ENCODE peak calls at places on chromosomes 1 and 21, in six cellular contexts. T, I, P, M, S and A are unnamed samples.

GRCh38 chr1:53878492-53879105 is 11.0 kb downstream of the YIPF1 start:
- DNase-seq in M (peak), S (peak), P (peak), T (peak), I (peak), A (no peak)

GRCh38 chr1:166975361-166976129 is at the start of gene ILDR2:
- DNase-seq in I (peak), P (peak), T (peak), S (peak), M (peak), A (no peak)

GRCh38 chr1:200215350-200215749 is 187.8 kb downstream of the NR5A2 start:
- DNase-seq in M (no peak), T (no peak), S (no peak), I (no peak), P (no peak), A (no peak)

GRCh38 chr1:101147381-101147780 is 89.4 kb upstream of the S1PR1 start:
- DNase-seq in P (no peak), I (no peak), T (no peak), S (no peak), M (no peak), A (no peak)

GRCh38 chr1:100387209-100387608 is 34.9 kb downstream of the CDC14A start:
- DNase-seq in T (no peak), M (no peak), S (no peak), P (no peak), I (no peak), A (no peak)

GRCh38 chr1:46749403-46749802 is 30.5 kb upstream of the EFCAB14 start:
- DNase-seq in I (no peak), T (no peak), M (no peak), P (no peak), S (peak), A (no peak)

GRCh38 chr1:19643113-19643512 is 998 bp upstream of the NBL1 start:
- DNase-seq in S (peak), P (no peak), I (peak), M (peak), T (peak), A (no peak)

GRCh38 chr21:34545079-34545884 is 33.3 kb upstream of the KCNE1 start:
- DNase-seq in M (no peak), P (no peak), T (peak), S (no peak), I (peak), A (no peak)

GRCh38 chr1:232422098-232422497 is 207.8 kb downstream of the SIPA1L2 start:
- DNase-seq in S (peak), I (no peak), T (no peak), P (no peak), M (no peak), A (no peak)

GRCh38 chr1:1815606-1816281 is 37.5 kb upstream of the NADK start:
- DNase-seq in T (no peak), M (no peak), P (no peak), I (no peak), S (no peak), A (no peak)

GRCh38 chr1:89523597-89524368 is 846 bp upstream of the LRRC8B start:
- DNase-seq in I (peak), M (peak), P (peak), T (peak), S (peak), A (no peak)

GRCh38 chr1:116179398-116179797 is 68.2 kb downstream of the MAB21L3 start:
- DNase-seq in P (no peak), I (peak), S (no peak), T (no peak), M (no peak), A (no peak)

GRCh38 chr1:29655145-29655544 is 418.8 kb downstream of the PTPRU start:
- DNase-seq in M (peak), T (no peak), S (no peak), P (no peak), I (no peak), A (peak)